ENCODE peak calls at places on chromosomes 7 and 10, in four cellular contexts. C is prostate gland, T is glutamatergic neuron, P is foreskin fibroblast. O is an unnamed sample.
A peak's percentile ranks its signal among the peaks of the same experiment; 100 is the strongest.

GRCh38 chr7:128129224-128129864 is 98.1 kb upstream of the LRRC4 start:
- DNase-seq in T (no peak), P (no peak), C (no peak), O (no peak)

GRCh38 chr10:101646369-101646768 is 48.6 kb downstream of the FBXW4 start:
- DNase-seq in T (no peak), P (no peak), C (no peak), O (no peak)

GRCh38 chr10:32149257-32149955 is 93.2 kb upstream of the KIF5B start:
- DNase-seq in T (no peak), P (peak; percentile 63), C (no peak), O (peak; percentile 62)

GRCh38 chr10:113643183-113643582 is 20.7 kb downstream of the NRAP start:
- DNase-seq in P (no peak), T (no peak), C (no peak), O (no peak)

GRCh38 chr10:78626471-78626870 is 442.3 kb upstream of the ZMIZ1 start:
- DNase-seq in C (no peak), P (no peak), T (no peak), O (no peak)

GRCh38 chr10:34812771-34813170 is 2.3 kb downstream of the PARD3 start:
- DNase-seq in T (no peak), P (no peak), C (no peak), O (no peak)

GRCh38 chr7:66110861-66111260 is 3.8 kb upstream of the CRCP start:
- DNase-seq in P (peak; percentile 96), T (no peak), C (no peak), O (peak; percentile 52)

GRCh38 chr7:44221231-44221791 is 20.5 kb downstream of the YKT6 start:
- DNase-seq in C (no peak), T (peak; percentile 44), P (no peak), O (no peak)

GRCh38 chr10:130050721-130051120 is 59.9 kb downstream of the C10orf143 start:
- DNase-seq in C (no peak), T (no peak), P (no peak), O (no peak)

GRCh38 chr7:151003572-151003971 is 12.8 kb downstream of the NOS3 start:
- DNase-seq in T (no peak), P (no peak), C (no peak), O (no peak)

GRCh38 chr7:6272481-6273323 is at the start of gene CYTH3:
- DNase-seq in P (peak; percentile 82), C (peak; percentile 76), T (peak; percentile 84), O (no peak)

GRCh38 chr7:102991540-102992214 is 78.9 kb downstream of the LRRC17 start:
- DNase-seq in C (peak; percentile 64), T (no peak), P (peak; percentile 95), O (peak; percentile 64)

GRCh38 chr7:44177570-44178131 is 11.6 kb downstream of the GCK start:
- DNase-seq in P (no peak), T (no peak), C (no peak), O (no peak)

GRCh38 chr7:157404845-157405481 is 68.2 kb downstream of the DNAJB6 start:
- DNase-seq in T (no peak), C (no peak), P (peak; percentile 94), O (peak; percentile 86)

GRCh38 chr7:116652793-116653192 is 19.2 kb upstream of the MET start:
- DNase-seq in P (no peak), C (no peak), T (no peak), O (no peak)

GRCh38 chr10:62637249-62638061 is 167.1 kb upstream of the ADO start:
- DNase-seq in P (no peak), C (no peak), T (no peak), O (no peak)

GRCh38 chr10:48589266-48589665 is 15.6 kb downstream of the ARHGAP22 start:
- DNase-seq in P (peak; percentile 97), C (no peak), T (no peak), O (no peak)

GRCh38 chr10:110279062-110279986 is 25.4 kb downstream of the SMNDC1 start:
- DNase-seq in P (peak; percentile 30), C (peak; percentile 62), T (peak; percentile 27), O (no peak)

GRCh38 chr7:129212126-129212525 is 12.7 kb upstream of the AHCYL2 start:
- DNase-seq in T (no peak), C (no peak), P (no peak), O (no peak)

GRCh38 chr10:118721005-118721876 is 33.5 kb downstream of the CACUL1 start:
- DNase-seq in C (peak; percentile 57), T (no peak), P (peak; percentile 33), O (no peak)

GRCh38 chr10:88541116-88541626 is 41.9 kb downstream of the RNLS start:
- DNase-seq in C (no peak), P (peak; percentile 18), T (no peak), O (no peak)

GRCh38 chr10:29666201-29666600 is 31.4 kb upstream of the SVIL start:
- DNase-seq in T (no peak), P (no peak), C (no peak), O (no peak)
- TF ChIP-seq CTCF in T (no peak), P (no peak), C (no peak), O (no peak)

GRCh38 chr10:70478191-70479160 is at the start of gene PALD1:
- DNase-seq in P (no peak), T (peak; percentile 62), C (peak; percentile 54), O (no peak)
- TF ChIP-seq CTCF in P (no peak), T (no peak), C (peak; percentile 45), O (no peak)

DNA sequence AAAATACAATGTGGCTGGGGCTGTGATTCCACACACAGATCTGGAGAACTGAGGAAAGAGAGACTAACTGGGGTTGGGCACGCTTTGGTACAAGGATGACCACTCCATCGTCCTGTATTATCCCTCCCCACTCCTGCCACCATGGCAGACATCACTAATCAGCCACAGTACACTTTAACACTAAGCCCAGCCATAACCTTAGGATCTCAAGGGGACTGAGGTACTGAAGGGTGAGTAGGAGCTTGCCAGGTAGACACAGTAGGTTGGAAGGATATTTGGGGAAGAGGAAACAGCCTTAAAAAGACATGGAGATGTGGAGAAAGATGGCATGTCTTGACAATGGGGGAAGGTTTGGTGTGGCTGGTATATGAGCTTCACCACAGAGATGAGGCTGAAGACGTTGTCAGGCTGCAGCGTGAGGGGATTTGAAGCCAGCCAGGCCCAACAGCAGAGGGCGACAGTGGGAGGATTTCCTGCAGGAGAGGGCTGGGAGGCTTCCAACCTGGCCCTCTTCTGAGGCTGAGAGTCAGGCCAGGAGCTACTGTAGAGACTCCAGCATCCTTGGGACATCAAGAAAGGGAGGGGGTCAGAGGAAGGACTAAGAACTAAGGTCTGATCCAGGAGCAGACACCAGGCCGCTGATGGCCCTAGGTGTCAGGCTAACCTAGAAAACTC is 58.6 kb upstream of the COL13A1 start:
- DNase-seq in C (no peak), P (no peak), T (peak; percentile 83), O (no peak)
- TF ChIP-seq CTCF in C (peak; percentile 23), P (peak; percentile 51), T (peak; percentile 42), O (peak; percentile 77)

DNA sequence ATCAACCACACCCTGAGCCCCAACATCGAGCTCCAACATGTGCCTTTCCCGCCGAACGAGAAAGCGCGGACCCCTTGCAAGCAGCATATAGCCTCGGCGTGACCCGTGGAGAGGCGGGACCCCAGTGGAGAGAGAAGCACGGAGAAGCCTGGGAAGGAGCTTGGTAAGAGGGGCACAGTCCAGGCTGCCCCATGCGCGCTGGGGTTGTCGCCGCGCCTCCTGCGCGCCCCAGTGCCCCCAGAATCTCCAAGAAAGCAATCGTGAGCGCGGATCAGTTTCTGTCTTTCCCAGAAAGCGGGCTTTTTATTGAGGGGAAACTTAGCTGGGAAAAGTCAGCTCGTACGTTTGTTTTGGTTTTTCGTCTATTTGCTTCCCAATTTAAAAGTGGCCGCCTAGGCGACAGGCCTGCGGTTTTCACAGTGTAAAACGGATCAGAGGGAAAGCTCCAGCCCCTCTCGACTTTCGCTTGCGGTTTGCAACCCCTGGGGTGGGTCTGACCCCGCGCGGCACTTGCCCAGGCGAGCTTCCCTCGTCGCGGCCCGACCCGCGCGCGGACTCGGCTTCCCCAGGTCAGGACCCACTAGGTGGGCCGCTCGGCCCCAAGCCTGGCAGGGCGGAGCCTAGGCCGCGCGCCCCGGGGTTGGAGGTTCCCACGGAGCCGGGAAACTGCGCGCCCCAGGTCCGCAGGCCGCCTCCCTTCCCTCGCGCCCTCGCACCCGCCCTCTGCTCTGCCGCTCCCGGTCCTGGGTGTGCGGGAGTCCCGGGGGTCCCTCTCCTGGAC is 31.1 kb downstream of the SKIDA1 start:
- DNase-seq in C (no peak), P (no peak), T (peak; percentile 45), O (no peak)
- TF ChIP-seq CTCF in C (no peak), P (no peak), T (no peak), O (no peak)

GRCh38 chr10:124577651-124578050 is 116.0 kb downstream of the LHPP start:
- DNase-seq in P (no peak), T (no peak), C (no peak), O (no peak)

GRCh38 chr10:124576526-124577420 is 115.2 kb downstream of the LHPP start:
- DNase-seq in C (no peak), P (no peak), T (peak; percentile 6), O (no peak)

GRCh38 chr10:124579003-124579384 is 117.4 kb downstream of the LHPP start:
- DNase-seq in P (no peak), C (no peak), T (peak; percentile 12), O (peak; percentile 7)

GRCh38 chr10:124575107-124576035 is 113.7 kb downstream of the LHPP start:
- DNase-seq in C (no peak), P (no peak), T (peak; percentile 13), O (no peak)

GRCh38 chr10:124578231-124579002 is 116.8 kb downstream of the LHPP start:
- DNase-seq in P (no peak), T (peak; percentile 11), C (no peak), O (no peak)
- TF ChIP-seq CTCF in P (no peak), T (no peak), C (no peak), O (no peak)

GRCh38 chr7:139845443-139845805 is 16.4 kb downstream of the TBXAS1 start:
- DNase-seq in C (no peak), P (no peak), T (no peak), O (peak; percentile 4)
- TF ChIP-seq CTCF in C (no peak), P (no peak), T (no peak), O (no peak)

DNA sequence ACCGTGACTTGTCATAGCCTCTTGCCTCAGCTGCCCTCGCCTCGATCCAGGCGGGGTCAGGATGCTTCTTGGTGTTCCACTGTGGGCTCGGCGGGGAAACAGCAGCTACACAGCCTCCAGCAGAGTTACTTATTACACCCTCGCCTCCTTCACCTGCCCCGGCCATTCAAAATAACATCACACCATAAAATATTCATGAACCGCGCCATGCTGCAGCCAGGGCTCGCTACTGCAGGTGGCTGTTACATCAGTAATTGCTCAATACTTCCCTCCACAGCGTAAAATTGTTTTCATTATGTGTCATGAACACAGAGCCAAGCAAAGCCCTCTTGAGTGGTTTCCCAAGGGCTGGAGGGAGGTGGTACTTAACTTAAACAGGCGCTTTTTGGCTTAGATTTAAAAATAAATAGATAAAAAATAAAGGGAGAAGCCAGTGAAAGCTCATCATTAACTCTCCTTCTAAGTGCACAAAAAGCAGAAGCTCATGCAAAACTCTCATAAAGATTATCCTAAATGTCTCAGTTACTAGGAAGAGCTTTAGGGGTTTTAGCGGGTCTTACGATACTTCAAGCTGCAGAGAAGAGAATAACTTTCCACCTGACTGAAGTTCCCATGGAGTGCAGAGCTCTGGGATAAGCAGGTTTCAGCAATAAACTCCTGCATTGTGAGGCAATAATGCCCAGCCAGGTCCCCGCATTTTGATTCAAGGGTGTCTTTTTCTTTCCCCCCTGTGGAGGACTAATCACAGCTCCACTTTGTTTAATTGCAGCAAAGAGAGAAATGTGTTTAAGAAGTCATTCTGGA is 241.7 kb upstream of the SP8 start:
- DNase-seq in P (no peak), C (no peak), T (peak; percentile 19), O (no peak)
- TF ChIP-seq CTCF in P (no peak), C (no peak), T (no peak), O (no peak)

O was measured in keratinocyte.